ENCODE peak calls at places on chromosomes 5 and 9, in four cellular contexts. Z is iris pigment epithelial cell, M is hippocampal formation, R is MCF 10A. U is an unnamed sample.

GRCh38 chr5:37847978-37848425 is 8.2 kb upstream of the GDNF start:
- DNase-seq in M (no peak), R (peak), Z (peak), U (peak)

GRCh38 chr9:127283917-127284316 is 19.3 kb downstream of the GARNL3 start:
- DNase-seq in Z (peak), M (peak), R (peak), U (peak)

GRCh38 chr5:150399158-150400019 is 13.3 kb downstream of the CD74 start:
- DNase-seq in Z (peak), R (no peak), M (no peak), U (no peak)

GRCh38 chr5:148976569-148977321 is 86.1 kb downstream of the SH3TC2 start:
- DNase-seq in R (peak), M (no peak), Z (peak), U (no peak)

GRCh38 chr5:176469293-176469692 is 21.1 kb downstream of the FAF2 start:
- DNase-seq in M (no peak), Z (no peak), R (peak), U (no peak)

GRCh38 chr5:82422751-82423181 is 144.6 kb upstream of the RPS23 start:
- DNase-seq in M (no peak), Z (no peak), R (peak), U (no peak)

GRCh38 chr5:61010759-61011460 is 65.9 kb downstream of the NDUFAF2 start:
- DNase-seq in M (no peak), Z (peak), R (peak), U (peak)

GRCh38 chr9:2745560-2746380 is 28.5 kb downstream of the KCNV2 start:
- DNase-seq in Z (no peak), M (no peak), R (no peak), U (no peak)

GRCh38 chr9:2494571-2494970 is 127.0 kb upstream of the VLDLR start:
- DNase-seq in M (no peak), Z (peak), R (no peak), U (peak)

GRCh38 chr9:35698231-35698630 is 8.5 kb upstream of the TPM2 start:
- DNase-seq in Z (no peak), M (no peak), R (no peak), U (no peak)

GRCh38 chr5:43042176-43042625 is 2.1 kb upstream of the ANXA2R start:
- DNase-seq in M (peak), Z (peak), R (peak), U (peak)

GRCh38 chr5:10457682-10458574 is 16.2 kb downstream of the ROPN1L start:
- DNase-seq in Z (no peak), M (no peak), R (no peak), U (peak)

GRCh38 chr9:16515879-16516289 is 354.6 kb downstream of the BNC2 start:
- DNase-seq in Z (peak), M (no peak), R (no peak), U (no peak)

GRCh38 chr5:137395011-137395755 is 103.9 kb downstream of the SPOCK1 start:
- DNase-seq in M (no peak), R (peak), Z (peak), U (peak)

GRCh38 chr9:92620870-92621269 is 49.1 kb downstream of the IPPK start:
- DNase-seq in R (no peak), Z (no peak), M (no peak), U (no peak)

GRCh38 chr5:179161901-179162300 is 101.7 kb downstream of the ZNF354C start:
- DNase-seq in M (no peak), Z (no peak), R (no peak), U (no peak)

GRCh38 chr5:2749514-2750025 is 1.9 kb downstream of the IRX2 start:
- DNase-seq in R (peak), Z (no peak), M (no peak), U (peak)

GRCh38 chr5:177419045-177419444 is 7.4 kb upstream of the GRK6 start:
- DNase-seq in M (no peak), Z (peak), R (peak), U (peak)

GRCh38 chr9:84710701-84711397 is 41.3 kb downstream of the NTRK2 start:
- DNase-seq in R (peak), Z (no peak), M (no peak), U (peak)